ENCODE peak calls at places on chromosomes 12 and 14, in five cellular contexts. N is heart right ventricle, F is colonic mucosa, O is HFFc6, B is foreskin keratinocyte. W is an unnamed sample.

GRCh38 chr12:5407457-5407856 is 24.5 kb upstream of the NTF3 start:
- DNase-seq in N (no peak), F (no peak), O (peak; percentile 4), B (no peak), W (no peak)

GRCh38 chr12:49368240-49368600 is 958 bp downstream of the SPATS2 start:
- DNase-seq in N (no peak), F (no peak), O (no peak), B (no peak), W (no peak)

GRCh38 chr14:44846232-44846824 is 115.4 kb downstream of the KLHL28 start:
- DNase-seq in N (no peak), F (no peak), O (peak; percentile 44), B (peak; percentile 23), W (peak; percentile 32)

GRCh38 chr12:78951746-78952532 is 87.4 kb downstream of the SYT1 start:
- DNase-seq in N (no peak), F (no peak), O (no peak), B (peak; percentile 29), W (no peak)

GRCh38 chr14:80464531-80465149 is 253.3 kb upstream of the DIO2 start:
- DNase-seq in N (no peak), F (no peak), O (no peak), B (no peak), W (no peak)

GRCh38 chr14:50943943-50944646 is at the start of gene PYGL:
- DNase-seq in N (peak; percentile 60), F (peak; percentile 80), O (peak; percentile 39), B (peak; percentile 75), W (peak; percentile 70)

GRCh38 chr14:82091097-82091496 is 557.4 kb upstream of the SEL1L start:
- DNase-seq in N (no peak), F (no peak), O (no peak), B (no peak), W (no peak)

GRCh38 chr12:111368291-111368683 is 608 bp downstream of the PHETA1 start:
- DNase-seq in N (peak; percentile 17), F (peak; percentile 66), O (no peak), B (no peak), W (no peak)

GRCh38 chr12:58803893-58804292 is 116.4 kb downstream of the LRIG3 start:
- DNase-seq in N (no peak), F (no peak), O (peak; percentile 59), B (peak; percentile 66), W (peak; percentile 14)

GRCh38 chr12:77113971-77114370 is 48.6 kb upstream of the E2F7 start:
- DNase-seq in N (no peak), F (no peak), O (no peak), B (no peak), W (no peak)

GRCh38 chr14:66476964-66477363 is 9.2 kb upstream of the CCDC196 start:
- DNase-seq in N (no peak), F (no peak), O (peak; percentile 39), B (peak; percentile 37), W (peak; percentile 6)

GRCh38 chr12:27185234-27186045 is 58.6 kb upstream of the STK38L start:
- DNase-seq in N (no peak), F (no peak), O (peak; percentile 48), B (peak; percentile 36), W (no peak)

GRCh38 chr14:102200690-102201368 is 61.1 kb downstream of the WDR20 start:
- DNase-seq in N (no peak), F (no peak), O (no peak), B (no peak), W (no peak)

GRCh38 chr12:7351177-7351576 is 47.3 kb downstream of the ACSM4 start:
- DNase-seq in N (no peak), F (no peak), O (no peak), B (no peak), W (no peak)

GRCh38 chr14:73269729-73270651 is 32.7 kb downstream of the PAPLN start:
- DNase-seq in N (peak; percentile 31), F (peak; percentile 30), O (no peak), B (no peak), W (no peak)

GRCh38 chr12:22333186-22333745 is 1.2 kb downstream of the ST8SIA1 start:
- DNase-seq in N (no peak), F (no peak), O (peak; percentile 39), B (no peak), W (no peak)

GRCh38 chr12:127253797-127254196 is 1013.2 kb upstream of the TMEM132C start:
- DNase-seq in N (no peak), F (no peak), O (no peak), B (no peak), W (no peak)

GRCh38 chr12:105369014-105369413 is 38.5 kb downstream of the C12orf75 start:
- DNase-seq in N (no peak), F (no peak), O (peak; percentile 80), B (peak; percentile 23), W (no peak)

GRCh38 chr12:123150273-123150803 is 552 bp downstream of the PITPNM2 start:
- DNase-seq in N (peak; percentile 54), F (peak; percentile 45), O (no peak), B (no peak), W (peak; percentile 42)

GRCh38 chr12:121371404-121371803 is 19.2 kb upstream of the ANAPC5 start:
- DNase-seq in N (no peak), F (no peak), O (no peak), B (no peak), W (no peak)

GRCh38 chr12:91225316-91225715 is 42.7 kb upstream of the DCN start:
- DNase-seq in N (no peak), F (no peak), O (no peak), B (no peak), W (no peak)

GRCh38 chr12:87038098-87038497 is 781.9 kb upstream of the MGAT4C start:
- DNase-seq in N (no peak), F (no peak), O (no peak), B (no peak), W (no peak)

GRCh38 chr14:71607056-71607455 is 325.2 kb upstream of the RGS6 start:
- DNase-seq in N (no peak), F (no peak), O (no peak), B (no peak), W (no peak)

GRCh38 chr14:75727124-75727523 is 66.1 kb downstream of the TTLL5 start:
- DNase-seq in N (no peak), F (no peak), O (no peak), B (no peak), W (no peak)

GRCh38 chr12:6332459-6332858 is 9.4 kb downstream of the TNFRSF1A start:
- DNase-seq in N (no peak), F (no peak), O (peak; percentile 88), B (peak; percentile 97), W (peak; percentile 83)

GRCh38 chr12:58919271-58920101 is 818 bp downstream of the LRIG3 start:
- DNase-seq in N (peak; percentile 26), F (peak; percentile 49), O (no peak), B (peak; percentile 74), W (peak; percentile 48)

GRCh38 chr12:125070661-125071390 is 5.6 kb downstream of the AACS start:
- DNase-seq in N (no peak), F (no peak), O (no peak), B (no peak), W (no peak)

GRCh38 chr12:125071456-125071855 is 6.2 kb downstream of the AACS start:
- DNase-seq in N (no peak), F (no peak), O (no peak), B (no peak), W (no peak)

GRCh38 chr12:125068391-125068790 is 3.2 kb downstream of the AACS start:
- DNase-seq in N (no peak), F (no peak), O (no peak), B (no peak), W (no peak)

GRCh38 chr12:125069616-125070015 is 4.4 kb downstream of the AACS start:
- DNase-seq in N (no peak), F (no peak), O (no peak), B (no peak), W (no peak)

DNA sequence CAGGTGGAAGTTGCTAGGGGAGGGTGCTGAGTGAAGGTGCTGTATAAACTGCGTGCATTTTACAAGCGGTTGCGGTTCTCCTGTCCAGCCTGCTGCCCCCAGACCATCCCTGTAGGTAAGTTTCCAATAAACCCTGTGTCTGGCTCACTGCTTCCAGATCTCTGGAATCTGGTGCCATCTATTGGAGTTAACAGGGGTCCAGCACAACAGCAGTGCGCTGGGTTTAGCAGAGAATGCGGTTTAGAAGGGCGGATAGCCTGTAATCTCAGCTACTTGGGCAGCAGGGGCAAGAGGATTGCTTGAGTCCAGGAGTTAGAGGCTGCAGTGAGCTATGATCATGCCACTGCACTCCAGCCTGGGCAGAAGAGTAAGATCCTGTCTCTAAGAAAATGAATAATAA is 4.9 kb downstream of the AACS start:
- DNase-seq in N (no peak), F (no peak), O (no peak), B (no peak), W (no peak)
- TF ChIP-seq CTCF in N (no peak), F (no peak), O (no peak), B (no peak), W (no peak)

GRCh38 chr12:106918746-106919145 is 37.0 kb upstream of the TMEM263 start:
- DNase-seq in N (no peak), F (no peak), O (no peak), B (no peak), W (peak; percentile 24)
- TF ChIP-seq CTCF in N (peak; percentile 47), F (peak; percentile 40), O (peak; percentile 62), B (peak; percentile 64), W (peak; percentile 68)

GRCh38 chr12:54935235-54935951 is 49.2 kb downstream of the TESPA1 start:
- DNase-seq in N (no peak), F (no peak), O (peak; percentile 89), B (peak; percentile 99), W (peak; percentile 96)
- TF ChIP-seq CTCF in N (no peak), F (no peak), O (no peak), B (peak; percentile 60), W (peak; percentile 43)

DNA sequence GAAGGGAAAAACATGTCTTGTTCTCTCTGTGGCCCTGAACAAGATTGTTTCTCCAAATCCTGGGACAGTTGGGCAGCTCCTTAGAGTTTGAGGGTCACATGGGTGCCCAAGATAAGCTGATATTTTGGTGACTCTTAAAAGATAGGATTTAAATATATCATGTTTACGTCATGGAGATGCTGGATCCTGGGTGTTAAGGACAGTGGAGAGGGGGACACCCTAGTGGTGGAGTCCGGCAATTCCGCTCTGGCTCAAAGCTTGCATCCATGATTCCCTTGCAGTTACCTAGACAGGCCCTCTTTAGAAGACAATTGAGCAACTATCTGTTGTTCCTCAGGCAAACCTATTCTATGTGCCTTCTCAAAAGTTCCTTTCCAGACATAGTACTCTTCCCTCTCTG is 101.8 kb downstream of the CMKLR1 start:
- DNase-seq in N (no peak), F (no peak), O (no peak), B (no peak), W (no peak)
- TF ChIP-seq CTCF in N (peak; percentile 12), F (no peak), O (peak; percentile 43), B (peak; percentile 41), W (no peak)

DNA sequence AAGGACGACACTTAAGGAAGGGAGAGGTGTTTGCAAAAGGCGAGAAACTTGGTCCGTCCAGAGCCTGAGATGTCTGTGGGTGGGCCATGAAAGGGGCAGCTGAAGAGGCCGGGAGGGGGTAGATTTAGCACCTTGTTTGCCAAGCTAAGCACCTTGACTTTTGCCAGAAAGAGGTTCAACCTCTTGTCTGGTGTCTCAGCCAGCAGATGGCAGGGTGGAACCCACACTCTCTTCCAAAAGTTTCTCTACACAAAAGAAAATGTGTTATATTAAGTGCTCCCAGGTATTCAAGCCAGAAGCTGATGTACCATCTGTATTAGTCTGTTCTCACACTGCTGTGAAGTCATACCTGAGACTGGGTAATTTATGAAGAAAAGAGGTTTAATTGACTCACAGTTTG is 69.9 kb downstream of the SUDS3 start:
- DNase-seq in N (no peak), F (no peak), O (no peak), B (no peak), W (no peak)
- TF ChIP-seq CTCF in N (no peak), F (no peak), O (peak; percentile 48), B (peak; percentile 5), W (no peak)

W was measured in RWPE1.